ENCODE peak calls at places on chromosomes 4 and X, in four cellular contexts. G, J, S and Y are unnamed samples.

GRCh38 chr4:132651193-132651592 is 497.9 kb upstream of the PCDH10 start:
- DNase-seq in G (no peak), J (no peak), S (no peak), Y (no peak)

GRCh38 chr4:32169841-32170240 is 1449.7 kb downstream of the PCDH7 start:
- DNase-seq in G (no peak), J (no peak), S (no peak), Y (no peak)

GRCh38 chr4:14607578-14607977 is 394.7 kb upstream of the CPEB2 start:
- DNase-seq in G (no peak), J (no peak), S (no peak), Y (no peak)

GRCh38 chrX:53974529-53974928 is 69.7 kb downstream of the PHF8 start:
- DNase-seq in G (no peak), J (no peak), S (no peak), Y (no peak)

GRCh38 chr4:165700855-165701254 is 172.2 kb upstream of the TLL1 start:
- DNase-seq in G (no peak), J (no peak), S (no peak), Y (no peak)

GRCh38 chr4:26226978-26227377 is 93.8 kb upstream of the RBPJ start:
- DNase-seq in G (no peak), J (no peak), S (no peak), Y (no peak)

GRCh38 chr4:175091649-175092048 is 173.5 kb downstream of the ADAM29 start:
- DNase-seq in G (no peak), J (no peak), S (no peak), Y (no peak)

GRCh38 chrX:134453631-134454030 is 6.3 kb upstream of the HPRT1 start:
- DNase-seq in G (no peak), J (no peak), S (no peak), Y (no peak)

GRCh38 chr4:85166318-85166717 is 199.8 kb upstream of the WDFY3 start:
- DNase-seq in G (no peak), J (no peak), S (no peak), Y (no peak)

GRCh38 chr4:105555409-105555808 is 3.0 kb downstream of the ARHGEF38 start:
- DNase-seq in G (no peak), J (no peak), S (no peak), Y (peak; percentile 80)

GRCh38 chrX:71579136-71579989 is 1.1 kb downstream of the GCNA start:
- DNase-seq in G (peak; percentile 21), J (peak; percentile 28), S (no peak), Y (no peak)

GRCh38 chr4:169238445-169238844 is 32.3 kb downstream of the SH3RF1 start:
- DNase-seq in G (no peak), J (no peak), S (no peak), Y (no peak)

GRCh38 chr4:38894340-38894982 is 26.9 kb downstream of the FAM114A1 start:
- DNase-seq in G (no peak), J (no peak), S (no peak), Y (no peak)

GRCh38 chr4:3384771-3385701 is 56.7 kb upstream of the HGFAC start:
- DNase-seq in G (no peak), J (no peak), S (no peak), Y (peak; percentile 46)

GRCh38 chr4:6198278-6198677 is 2.1 kb downstream of the JAKMIP1 start:
- DNase-seq in G (no peak), J (no peak), S (no peak), Y (no peak)

GRCh38 chr4:133320576-133321170 is 171.6 kb downstream of the PCDH10 start:
- DNase-seq in G (peak; percentile 17), J (peak; percentile 27), S (no peak), Y (no peak)

GRCh38 chr4:30837131-30837539 is 117.0 kb downstream of the PCDH7 start:
- DNase-seq in G (no peak), J (no peak), S (no peak), Y (no peak)

GRCh38 chr4:94551616-94552564 is 100.1 kb downstream of the PDLIM5 start:
- DNase-seq in G (no peak), J (no peak), S (no peak), Y (no peak)

GRCh38 chrX:66012094-66012534 is 27.8 kb downstream of the VSIG4 start:
- DNase-seq in G (no peak), J (no peak), S (peak; percentile 48), Y (no peak)

DNA sequence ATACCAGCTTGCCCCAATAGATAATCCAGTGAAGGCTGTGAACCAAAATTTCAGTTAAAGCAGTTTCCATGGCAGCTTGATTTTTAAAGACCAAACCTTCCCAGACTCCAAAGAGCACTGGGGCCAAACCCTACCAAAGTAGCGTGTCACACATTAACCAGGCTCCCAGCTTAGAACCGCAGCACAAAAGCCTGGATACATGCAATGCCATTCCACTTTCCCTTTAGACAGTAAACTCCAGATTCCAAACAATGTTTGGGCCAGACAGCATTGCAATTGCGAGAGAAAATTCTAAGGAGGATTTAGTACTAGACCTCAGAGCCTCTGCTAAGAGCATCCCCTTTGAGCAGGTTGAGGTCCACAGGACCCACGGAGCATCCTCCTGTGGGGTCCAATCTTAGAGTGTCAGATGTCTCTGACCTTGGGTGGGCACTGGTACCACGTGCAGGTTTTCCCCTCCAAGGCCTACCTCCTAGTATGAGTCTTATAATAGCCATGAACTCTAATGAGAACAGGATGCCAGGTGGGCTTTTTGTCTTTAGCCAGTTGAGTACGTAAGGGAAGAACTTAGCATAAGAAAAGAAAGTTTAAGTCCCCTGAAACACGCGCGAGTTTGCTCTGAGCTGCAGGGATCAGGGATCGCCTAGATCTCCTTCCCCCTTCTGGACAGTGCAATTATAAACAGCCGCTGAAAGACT is 38.8 kb downstream of the MGARP start:
- DNase-seq in G (no peak), J (no peak), S (no peak), Y (peak; percentile 7)
- TF ChIP-seq NRF1 in G (no peak), J (no peak), S (no peak), Y (no peak)

DNA sequence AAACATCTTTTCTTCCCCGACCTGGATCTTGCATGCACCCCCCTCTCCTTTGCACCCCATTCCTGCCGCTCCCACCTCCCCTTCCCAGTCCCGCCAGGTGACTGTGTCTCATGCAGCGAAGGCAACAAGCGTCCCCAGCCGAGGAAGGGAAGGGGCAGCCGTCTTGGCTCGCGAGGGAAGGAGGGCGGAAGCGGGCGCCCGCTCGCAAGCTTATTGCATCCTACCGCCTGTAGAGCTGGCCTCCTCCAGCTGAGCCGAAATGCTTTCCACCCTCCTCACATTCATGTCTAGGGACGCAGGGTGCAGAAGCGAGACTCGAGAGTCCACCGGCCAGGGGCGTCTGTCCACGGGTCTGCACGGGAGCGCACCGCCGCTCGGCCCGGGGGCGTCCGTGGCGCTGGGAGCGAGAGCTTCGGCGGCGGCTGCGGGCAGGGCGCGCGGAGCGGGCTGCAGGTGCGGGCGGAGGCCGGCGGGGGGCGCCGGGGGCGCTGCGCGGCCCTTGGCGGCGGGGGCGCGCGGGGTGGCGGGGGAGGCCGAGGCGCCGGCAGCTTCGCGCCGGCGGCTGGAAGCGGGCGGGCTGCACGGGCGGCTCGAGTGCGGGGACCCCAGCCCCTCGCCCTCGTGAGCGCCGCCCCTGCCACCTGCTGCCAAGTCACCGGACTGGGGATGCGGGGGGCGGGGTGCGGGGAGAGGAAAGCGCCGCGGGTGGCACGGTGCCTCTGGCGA is at the start of gene KCNIP4:
- DNase-seq in G (no peak), J (peak; percentile 68), S (no peak), Y (peak; percentile 77)
- TF ChIP-seq NRF1 in G (no peak), J (no peak), S (no peak), Y (no peak)

DNA sequence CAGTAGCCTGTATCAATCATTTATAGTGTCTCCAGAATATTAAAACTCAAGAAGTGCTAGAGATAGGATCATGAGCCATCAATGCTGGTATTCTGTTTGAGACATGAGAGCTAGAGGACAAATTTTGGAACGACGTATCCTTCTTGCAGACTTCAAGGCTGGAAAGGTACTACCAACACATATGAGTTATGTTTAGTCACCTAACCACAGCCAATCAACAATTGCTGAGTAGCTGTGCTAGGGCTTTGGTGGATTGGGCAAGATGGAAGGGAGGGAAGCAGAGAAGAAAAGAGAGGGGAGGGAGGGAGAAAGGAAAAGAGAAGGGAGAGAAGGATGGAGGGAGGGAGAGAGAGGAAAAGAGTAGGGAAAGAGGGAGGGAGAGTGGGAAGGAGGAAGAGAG is 21.6 kb upstream of the RAI2 start:
- DNase-seq in G (no peak), J (no peak), S (no peak), Y (no peak)
- TF ChIP-seq NRF1 in G (no peak), J (no peak), S (no peak), Y (no peak)

GRCh38 chr4:24063771-24064170 is 173.9 kb upstream of the PPARGC1A start:
- DNase-seq in G (no peak), J (peak; percentile 11), S (no peak), Y (no peak)
- TF ChIP-seq NRF1 in G (no peak), J (no peak), S (no peak), Y (no peak)

DNA sequence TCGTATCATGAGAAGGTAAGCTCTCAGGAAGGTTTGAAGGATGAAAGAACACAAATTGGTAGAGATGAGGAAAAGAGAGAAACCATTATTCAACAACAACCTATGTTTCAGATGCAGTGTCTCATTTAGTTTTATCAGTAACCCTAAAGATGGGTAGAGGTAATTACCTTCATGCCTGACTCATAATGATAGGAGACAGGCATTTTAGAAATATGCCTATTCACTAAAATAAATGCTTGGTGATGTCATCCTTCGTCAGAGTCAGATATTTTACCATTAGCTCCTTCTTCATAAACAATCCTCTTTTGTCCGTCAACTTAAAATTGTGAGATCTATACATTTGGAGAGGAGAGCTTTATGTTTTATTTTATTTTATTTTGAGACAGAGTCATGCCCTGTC is 21.5 kb upstream of the RNF150 start:
- DNase-seq in G (peak; percentile 12), J (no peak), S (no peak), Y (no peak)
- TF ChIP-seq NRF1 in G (no peak), J (no peak), S (no peak), Y (no peak)

GRCh38 chr4:74613266-74613665 is 168.3 kb downstream of the AREG start:
- DNase-seq in G (no peak), J (no peak), S (no peak), Y (no peak)
- TF ChIP-seq NRF1 in G (no peak), J (no peak), S (no peak), Y (no peak)

GRCh38 chr4:155946486-155946885 is 7.2 kb downstream of the CTSO start:
- DNase-seq in G (no peak), J (no peak), S (no peak), Y (no peak)

GRCh38 chr4:155941085-155941484 is 12.6 kb downstream of the CTSO start:
- DNase-seq in G (no peak), J (no peak), S (no peak), Y (no peak)

GRCh38 chr4:155948541-155948940 is 5.1 kb downstream of the CTSO start:
- DNase-seq in G (no peak), J (no peak), S (no peak), Y (no peak)

GRCh38 chr4:155943610-155944329 is 9.9 kb downstream of the CTSO start:
- DNase-seq in G (no peak), J (no peak), S (no peak), Y (no peak)

GRCh38 chr4:155944516-155944915 is 9.2 kb downstream of the CTSO start:
- DNase-seq in G (no peak), J (no peak), S (no peak), Y (no peak)
- TF ChIP-seq NRF1 in G (no peak), J (no peak), S (no peak), Y (no peak)

DNA sequence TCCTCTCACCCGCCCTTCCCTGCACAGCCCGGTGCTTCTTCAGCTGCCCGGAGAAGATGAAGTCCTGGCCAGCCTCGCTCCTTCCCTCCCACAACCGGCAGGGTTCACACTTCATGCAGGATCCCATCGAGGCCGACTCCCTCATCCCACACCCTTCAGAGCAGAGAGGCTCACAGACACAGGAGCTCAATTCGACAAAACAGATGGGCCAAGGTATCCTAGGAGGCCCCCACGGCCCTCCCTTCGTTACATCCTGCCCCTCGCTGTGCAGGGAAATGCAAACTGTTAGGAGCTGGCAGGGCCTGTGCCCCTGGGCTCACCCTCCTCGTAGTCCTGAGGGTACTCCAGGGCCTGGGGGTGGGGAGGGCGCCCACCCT is 238.1 kb downstream of the DHRSX start:
- DNase-seq in G (no peak), J (no peak), S (no peak), Y (no peak)
- TF ChIP-seq NRF1 in G (no peak), J (no peak), S (no peak), Y (no peak)

GRCh38 chrX:13167444-13168207 is 123.2 kb upstream of the FAM9C start:
- DNase-seq in G (no peak), J (peak; percentile 20), S (no peak), Y (no peak)
- TF ChIP-seq NRF1 in G (no peak), J (no peak), S (no peak), Y (no peak)